ENCODE peak calls at places on chromosomes 13 and 19, in seven cellular contexts. U, Y, A, E, I, W and D are unnamed samples. For H3K4me1, the result is how much of the 10 kb centered on the place peaks cover.

GRCh38 chr13:29515372-29515771 is 80.1 kb downstream of the SLC7A1 start:
- DNase-seq in W (no peak), U (no peak), Y (no peak), I (no peak), E (no peak), A (no peak), D (no peak)

GRCh38 chr13:56424246-56424645 is 716.5 kb upstream of the PRR20A start:
- DNase-seq in E (no peak), A (no peak), W (no peak), Y (no peak), U (no peak), I (no peak), D (no peak)

GRCh38 chr19:14432817-14433453 is at the start of gene PKN1:
- DNase-seq in A (no peak), U (peak), W (peak), I (peak), E (no peak), Y (peak), D (no peak)

GRCh38 chr13:89627991-89628390 is 1719.5 kb upstream of the MIR17HG start:
- DNase-seq in Y (no peak), A (no peak), I (no peak), E (no peak), W (no peak), U (no peak), D (no peak)

GRCh38 chr19:10690351-10690781 is 10.9 kb upstream of the QTRT1 start:
- DNase-seq in E (peak), U (no peak), I (peak), A (peak), Y (no peak), W (no peak), D (no peak)

GRCh38 chr13:42369071-42369795 is 97.3 kb downstream of the AKAP11 start:
- DNase-seq in U (no peak), Y (no peak), E (no peak), I (no peak), W (no peak), A (no peak), D (no peak)

GRCh38 chr19:37991841-37992248 is 84.8 kb downstream of the SIPA1L3 start:
- DNase-seq in Y (no peak), I (no peak), E (no peak), W (no peak), U (no peak), A (no peak), D (no peak)

GRCh38 chr13:31982540-31982939 is 49.0 kb upstream of the FRY start:
- DNase-seq in W (peak), A (peak), I (peak), E (peak), Y (peak), U (peak), D (peak)

GRCh38 chr13:95122063-95122462 is 179.2 kb downstream of the ABCC4 start:
- DNase-seq in E (no peak), I (no peak), A (peak), Y (no peak), U (peak), W (no peak), D (no peak)

GRCh38 chr13:72230131-72230530 is 363.1 kb upstream of the DACH1 start:
- DNase-seq in A (no peak), W (no peak), I (no peak), E (no peak), Y (no peak), U (no peak), D (no peak)

GRCh38 chr19:2061093-2061935 is 10.3 kb upstream of the MKNK2 start:
- DNase-seq in I (peak), A (peak), U (peak), E (peak), Y (peak), W (peak), D (peak)

GRCh38 chr13:37407156-37407555 is 191.4 kb downstream of the POSTN start:
- DNase-seq in E (no peak), A (peak), Y (no peak), I (no peak), U (no peak), W (no peak), D (no peak)

GRCh38 chr13:58804832-58805231 is 1173.3 kb downstream of the PCDH17 start:
- DNase-seq in A (no peak), Y (no peak), I (no peak), W (no peak), E (no peak), U (no peak), D (no peak)

GRCh38 chr13:98801626-98802418 is 49.4 kb upstream of the SLC15A1 start:
- DNase-seq in E (no peak), U (no peak), W (no peak), A (no peak), Y (no peak), I (no peak), D (no peak)

GRCh38 chr19:54124393-54124792 is 8.8 kb downstream of the PRPF31 start:
- DNase-seq in A (no peak), E (no peak), I (no peak), Y (no peak), U (no peak), W (no peak), D (no peak)

GRCh38 chr13:85582890-85583289 is 216.3 kb downstream of the SLITRK6 start:
- DNase-seq in W (no peak), U (no peak), I (no peak), A (peak), Y (no peak), E (no peak), D (no peak)

GRCh38 chr19:38900220-38900629 is 456 bp downstream of the NFKBIB start:
- DNase-seq in A (no peak), W (no peak), U (no peak), I (no peak), E (no peak), Y (no peak), D (no peak)

GRCh38 chr13:110630566-110631119 is 15.3 kb downstream of the NAXD start:
- DNase-seq in I (no peak), U (no peak), A (no peak), Y (no peak), E (no peak), W (no peak), D (no peak)

GRCh38 chr13:37460211-37460610 is 138.4 kb downstream of the POSTN start:
- DNase-seq in A (peak), I (no peak), Y (no peak), U (no peak), W (no peak), E (no peak), D (no peak)

GRCh38 chr19:28012361-28012760 is 1200.6 kb downstream of the UQCRFS1 start:
- DNase-seq in I (no peak), E (no peak), A (no peak), U (no peak), W (no peak), Y (no peak), D (no peak)

GRCh38 chr13:100895656-100896055 is 221.1 kb upstream of the TMTC4 start:
- DNase-seq in Y (no peak), U (no peak), I (no peak), E (no peak), A (no peak), W (no peak), D (no peak)

GRCh38 chr19:13644648-13645047 is 119.7 kb upstream of the MRI1 start:
- DNase-seq in W (no peak), Y (no peak), U (peak), A (no peak), I (no peak), E (no peak), D (no peak)

GRCh38 chr13:26978081-26978860 is 193.3 kb downstream of the USP12 start:
- DNase-seq in U (no peak), I (no peak), W (no peak), A (no peak), Y (no peak), E (no peak), D (no peak)

GRCh38 chr13:64925727-64926126 is 2304.4 kb downstream of the PCDH9 start:
- DNase-seq in A (no peak), W (no peak), E (no peak), Y (no peak), I (no peak), U (no peak), D (no peak)

GRCh38 chr19:6272411-6272791 is 7.4 kb downstream of the MLLT1 start:
- DNase-seq in W (no peak), I (no peak), Y (peak), E (no peak), U (no peak), A (no peak), D (no peak)

GRCh38 chr13:40946485-40946884 is 72.6 kb downstream of the ELF1 start:
- DNase-seq in E (no peak), U (no peak), W (peak), A (no peak), I (no peak), Y (no peak), D (no peak)

GRCh38 chr19:1725100-1726064 is 27.9 kb upstream of the ONECUT3 start:
- DNase-seq in U (no peak), W (peak), I (peak), Y (no peak), A (peak), E (peak), D (no peak)

GRCh38 chr19:44883962-44884361 is 7.1 kb upstream of the TOMM40 start:
- DNase-seq in W (no peak), Y (no peak), I (no peak), U (no peak), A (no peak), E (no peak), D (no peak)

GRCh38 chr19:34257559-34257924 is 3.2 kb downstream of the GARRE1 start:
- DNase-seq in E (no peak), W (no peak), I (no peak), Y (no peak), U (no peak), A (no peak), D (no peak)
- H3K4me1 ChIP-seq in E (under half), W (under half), I (under half), Y (under half), U (under half), A (under half), D (under half)

GRCh38 chr19:9597027-9597426 is 12.7 kb upstream of the ZNF121 start:
- DNase-seq in Y (no peak), I (no peak), W (no peak), E (no peak), A (peak), U (no peak), D (no peak)
- H3K27ac ChIP-seq in Y (no peak), I (no peak), W (no peak), E (no peak), A (no peak), U (no peak), D (no peak)

GRCh38 chr19:31276831-31277230 is 72.4 kb downstream of the TSHZ3 start:
- DNase-seq in E (no peak), U (no peak), Y (no peak), A (no peak), W (no peak), I (no peak), D (no peak)
- TF ChIP-seq POLR2A in E (no peak), U (no peak), Y (no peak), A (no peak), W (no peak), I (no peak), D (no peak)

GRCh38 chr19:48873476-48874308 is 1.5 kb downstream of the PPP1R15A start:
- DNase-seq in U (peak), E (peak), I (no peak), W (no peak), Y (peak), A (no peak), D (no peak)
- H3K4me1 ChIP-seq in U (under half), E (under half), I (half or more), W (under half), Y (under half), A (under half), D (under half)